ENCODE peak calls at places on chromosomes 13 and 19, in seven cellular contexts. G, I, R, A, D, V and S are unnamed samples.

GRCh38 chr13:44713793-44714469 is 137.8 kb upstream of the TSC22D1 start:
- DNase-seq in G (no peak), I (no peak), R (peak), A (peak), D (no peak), V (no peak), S (no peak)

GRCh38 chr19:17260842-17261325 is 3.7 kb downstream of the USHBP1 start:
- DNase-seq in G (peak), I (peak), R (peak), A (peak), D (peak), V (no peak), S (peak)

GRCh38 chr13:113047587-113047986 is 58.0 kb upstream of the F7 start:
- DNase-seq in G (no peak), I (no peak), R (no peak), A (no peak), D (no peak), V (no peak), S (no peak)

GRCh38 chr19:4829001-4829712 is 2.4 kb downstream of the TICAM1 start:
- DNase-seq in G (no peak), I (peak), R (no peak), A (peak), D (no peak), V (no peak), S (no peak)

GRCh38 chr13:99981115-99982020 is at the start of gene ZIC2:
- DNase-seq in G (peak), I (peak), R (peak), A (no peak), D (peak), V (no peak), S (peak)

GRCh38 chr13:22848539-22849052 is 332.2 kb upstream of the SGCG start:
- DNase-seq in G (peak), I (peak), R (no peak), A (peak), D (peak), V (no peak), S (no peak)

GRCh38 chr13:63774133-63774532 is 2358.5 kb upstream of the PCDH20 start:
- DNase-seq in G (no peak), I (no peak), R (no peak), A (no peak), D (no peak), V (no peak), S (no peak)

GRCh38 chr19:7360393-7360984 is 11.8 kb downstream of the ARHGEF18 start:
- DNase-seq in G (no peak), I (no peak), R (no peak), A (no peak), D (no peak), V (no peak), S (no peak)

GRCh38 chr19:40771101-40771539 is 4.2 kb upstream of the MIA start:
- DNase-seq in G (no peak), I (no peak), R (no peak), A (peak), D (no peak), V (no peak), S (no peak)

GRCh38 chr13:87669379-87669978 is 1.7 kb upstream of the SLITRK5 start:
- DNase-seq in G (peak), I (no peak), R (no peak), A (peak), D (no peak), V (no peak), S (peak)

GRCh38 chr19:28489126-28489660 is 723.8 kb downstream of the UQCRFS1 start:
- DNase-seq in G (no peak), I (no peak), R (no peak), A (no peak), D (no peak), V (no peak), S (no peak)

GRCh38 chr19:3065675-3066357 is 3.5 kb upstream of the TLE5 start:
- DNase-seq in G (peak), I (no peak), R (no peak), A (peak), D (no peak), V (peak), S (no peak)
- TF ChIP-seq JUND in G (no peak), I (no peak), R (no peak), A (peak), D (no peak), V (no peak), S (no peak)

GRCh38 chr13:110182461-110182860 is 124.5 kb downstream of the COL4A1 start:
- DNase-seq in G (no peak), I (no peak), R (no peak), A (no peak), D (no peak), V (no peak), S (no peak)

GRCh38 chr13:110186221-110186838 is 120.6 kb downstream of the COL4A1 start:
- DNase-seq in G (no peak), I (no peak), R (no peak), A (no peak), D (no peak), V (no peak), S (no peak)

GRCh38 chr13:110183925-110184324 is 123.0 kb downstream of the COL4A1 start:
- DNase-seq in G (peak), I (no peak), R (no peak), A (no peak), D (no peak), V (no peak), S (no peak)

GRCh38 chr13:110185696-110186095 is 121.3 kb downstream of the COL4A1 start:
- DNase-seq in G (no peak), I (no peak), R (no peak), A (no peak), D (no peak), V (no peak), S (no peak)

DNA sequence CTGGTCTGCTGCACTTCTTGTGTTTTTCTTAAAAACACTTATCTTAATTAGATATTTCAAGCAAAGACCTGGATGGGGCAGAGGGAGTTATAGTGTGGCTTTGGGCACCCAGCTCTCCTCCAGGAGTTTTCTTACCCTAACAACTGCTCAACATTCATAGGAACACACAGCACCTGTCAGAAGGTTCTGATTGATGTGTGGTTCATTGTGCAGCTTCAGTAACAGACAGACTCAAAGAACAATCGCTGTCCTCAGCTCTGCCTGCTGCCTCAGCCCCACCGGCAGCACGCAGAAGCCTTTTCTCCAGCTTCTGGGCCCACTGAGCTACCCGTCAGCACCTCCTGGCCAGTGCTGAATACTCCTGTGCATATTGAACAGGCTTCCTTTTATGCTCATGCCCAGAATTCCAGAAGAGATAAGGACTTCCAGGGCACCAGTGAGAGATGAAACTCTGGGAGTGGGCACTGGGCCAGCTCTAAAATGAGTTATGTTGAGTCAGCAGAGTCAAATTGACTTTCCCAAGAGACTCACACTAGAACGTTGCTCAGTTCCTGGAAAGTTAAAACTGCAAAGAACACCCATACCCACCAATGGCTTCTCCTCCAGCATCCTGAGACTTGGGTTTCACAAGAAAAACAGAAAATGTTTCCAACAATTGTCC is 119.3 kb downstream of the COL4A1 start:
- DNase-seq in G (peak), I (no peak), R (no peak), A (no peak), D (no peak), V (no peak), S (no peak)
- TF ChIP-seq JUND in G (no peak), I (no peak), R (no peak), A (no peak), D (no peak), V (no peak), S (no peak)

GRCh38 chr19:484494-484893 is 11.8 kb upstream of the MADCAM1 start:
- DNase-seq in G (no peak), I (no peak), R (no peak), A (no peak), D (no peak), V (no peak), S (no peak)
- TF ChIP-seq JUND in G (no peak), I (no peak), R (no peak), A (no peak), D (no peak), V (no peak), S (no peak)

GRCh38 chr13:33105387-33106005 is 89.3 kb downstream of the KL start:
- DNase-seq in G (no peak), I (no peak), R (no peak), A (no peak), D (no peak), V (no peak), S (no peak)

GRCh38 chr13:33096886-33097610 is 80.8 kb downstream of the KL start:
- DNase-seq in G (no peak), I (no peak), R (no peak), A (no peak), D (no peak), V (no peak), S (no peak)

GRCh38 chr13:33101835-33102234 is 85.6 kb downstream of the KL start:
- DNase-seq in G (no peak), I (no peak), R (no peak), A (peak), D (no peak), V (no peak), S (no peak)

GRCh38 chr13:33099860-33100259 is 83.6 kb downstream of the KL start:
- DNase-seq in G (no peak), I (no peak), R (no peak), A (no peak), D (no peak), V (no peak), S (no peak)

DNA sequence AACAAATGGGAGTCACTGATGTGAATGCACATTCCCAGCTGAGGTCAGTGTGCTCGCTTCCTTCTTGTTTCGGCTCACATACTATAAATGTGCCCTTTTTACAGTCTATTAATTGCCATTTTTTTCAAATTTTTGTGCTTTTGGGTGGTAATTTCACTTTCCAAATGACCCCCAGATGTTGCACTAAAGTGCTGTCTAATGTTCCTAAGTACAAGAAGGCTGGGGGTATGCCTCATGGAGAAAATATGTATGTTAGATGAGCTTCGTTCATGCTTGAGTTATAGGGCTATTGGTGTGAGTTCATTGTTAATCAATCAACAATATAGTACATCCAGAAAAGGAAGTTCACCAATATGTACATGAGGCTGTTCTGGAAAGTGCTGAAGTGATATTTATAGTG is 84.7 kb downstream of the KL start:
- DNase-seq in G (no peak), I (no peak), R (no peak), A (no peak), D (no peak), V (no peak), S (no peak)
- TF ChIP-seq JUND in G (no peak), I (no peak), R (no peak), A (no peak), D (no peak), V (no peak), S (no peak)

GRCh38 chr19:36973844-36974195 is 57.7 kb downstream of the ZNF568 start:
- DNase-seq in G (no peak), I (no peak), R (no peak), A (no peak), D (no peak), V (no peak), S (no peak)

GRCh38 chr19:36972594-36972993 is 56.5 kb downstream of the ZNF568 start:
- DNase-seq in G (no peak), I (no peak), R (no peak), A (no peak), D (no peak), V (no peak), S (no peak)

DNA sequence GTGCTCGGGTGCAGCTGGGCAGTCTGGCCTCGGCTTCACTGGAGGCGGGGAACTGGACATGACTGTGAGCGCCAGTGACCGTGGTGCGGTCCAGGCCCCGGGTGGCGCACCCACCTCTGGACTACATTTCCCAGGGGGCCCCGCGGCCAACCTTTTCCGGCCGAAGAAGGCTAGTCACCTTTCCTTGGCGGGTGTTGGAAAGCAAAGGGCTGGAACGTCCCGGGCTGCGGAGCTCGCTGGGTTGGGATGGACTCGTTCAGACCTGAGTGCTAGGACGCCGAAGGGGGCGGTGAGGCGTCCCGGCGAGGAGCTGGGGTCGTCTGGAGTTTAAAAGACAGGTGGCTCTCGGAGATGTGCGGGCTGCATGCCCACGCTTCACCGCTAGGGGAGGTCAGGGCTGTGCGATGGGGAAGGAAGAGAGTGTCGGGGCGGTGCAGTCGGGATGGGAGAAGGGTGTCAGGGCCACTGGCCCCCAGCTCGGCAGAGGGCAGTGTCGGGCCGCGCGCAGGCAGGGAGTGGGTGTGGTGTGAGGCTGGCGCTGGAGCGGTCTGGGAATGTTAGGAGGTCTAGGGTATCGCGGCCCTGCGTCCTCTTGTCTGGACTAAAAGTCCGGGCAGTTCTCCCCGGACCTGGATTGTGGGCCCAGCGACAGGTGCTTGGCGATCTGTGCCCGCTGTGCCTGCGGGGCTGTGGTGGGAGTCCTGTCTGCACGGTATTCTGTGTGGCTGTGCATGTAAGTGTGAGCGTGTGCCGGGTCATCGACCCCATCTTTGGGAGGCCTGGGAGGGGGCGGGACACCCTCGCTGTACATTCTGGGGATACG is 57.1 kb downstream of the ZNF568 start:
- DNase-seq in G (peak), I (peak), R (no peak), A (no peak), D (no peak), V (peak), S (peak)
- TF ChIP-seq JUND in G (no peak), I (no peak), R (no peak), A (no peak), D (no peak), V (no peak), S (no peak)

GRCh38 chr13:21426238-21426637 is 32.9 kb downstream of the ZDHHC20 start:
- DNase-seq in G (no peak), I (no peak), R (no peak), A (no peak), D (no peak), V (no peak), S (no peak)

DNA sequence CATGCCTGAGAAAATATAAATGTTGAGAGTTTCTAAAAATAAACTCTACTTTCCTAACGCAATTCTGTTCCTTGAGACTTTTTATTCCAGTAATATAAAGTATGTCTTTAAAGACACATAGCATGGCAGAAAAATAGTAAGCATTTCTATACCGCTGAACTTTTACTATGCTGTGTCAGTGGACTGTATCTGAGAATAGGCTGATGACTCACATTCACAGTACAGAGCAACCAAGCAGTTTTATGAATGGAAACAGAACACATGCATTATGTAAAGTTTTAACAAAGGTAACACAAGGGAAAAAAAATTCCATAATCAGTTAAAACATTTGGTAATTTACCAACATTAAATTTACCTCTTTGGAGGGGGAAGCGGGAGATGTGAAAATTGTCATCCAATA is 38.4 kb downstream of the ZDHHC20 start:
- DNase-seq in G (no peak), I (no peak), R (no peak), A (no peak), D (no peak), V (no peak), S (no peak)
- TF ChIP-seq JUND in G (peak), I (no peak), R (no peak), A (no peak), D (no peak), V (no peak), S (no peak)

GRCh38 chr19:44903602-44904425 is 1.8 kb upstream of the APOE start:
- DNase-seq in G (peak), I (peak), R (no peak), A (peak), D (peak), V (no peak), S (peak)
- TF ChIP-seq JUND in G (no peak), I (no peak), R (no peak), A (peak), D (peak), V (no peak), S (no peak)

GRCh38 chr13:98150836-98151489 is 8.1 kb downstream of the FARP1 start:
- DNase-seq in G (no peak), I (no peak), R (no peak), A (no peak), D (no peak), V (no peak), S (no peak)
- TF ChIP-seq JUND in G (no peak), I (no peak), R (no peak), A (no peak), D (no peak), V (no peak), S (no peak)

GRCh38 chr19:46704379-46705076 is 12.4 kb downstream of the PRKD2 start:
- DNase-seq in G (peak), I (peak), R (no peak), A (peak), D (peak), V (no peak), S (peak)
- TF ChIP-seq JUND in G (no peak), I (peak), R (no peak), A (no peak), D (no peak), V (no peak), S (no peak)